ENCODE peak calls at places on chromosome X, in four cellular contexts. One of them, this sample, is unnamed.

GRCh38 chrX:70979136-70979762 is 48.4 kb upstream of the SLC7A3 start:
- DNase-seq in head of caudate nucleus: peak; percentile 22
- DNase-seq in SK-MEL-5: peak; percentile 64
- DNase-seq in NCI-H345: no peak
- DNase-seq in this sample: no peak

GRCh38 chrX:95764972-95765451 is 919.6 kb upstream of the DIAPH2 start:
- DNase-seq in head of caudate nucleus: peak; percentile 32
- DNase-seq in SK-MEL-5: peak; percentile 61
- DNase-seq in NCI-H345: peak; percentile 49
- DNase-seq in this sample: peak; percentile 7

GRCh38 chrX:7432901-7433300 is 284.9 kb upstream of the PUDP start:
- DNase-seq in head of caudate nucleus: no peak
- DNase-seq in SK-MEL-5: no peak
- DNase-seq in NCI-H345: no peak
- DNase-seq in this sample: no peak

GRCh38 chrX:132086717-132087116 is 41.1 kb downstream of the FRMD7 start:
- DNase-seq in head of caudate nucleus: no peak
- DNase-seq in SK-MEL-5: no peak
- DNase-seq in NCI-H345: no peak
- DNase-seq in this sample: no peak

GRCh38 chrX:68867458-68868166 is 38.8 kb downstream of the EFNB1 start:
- DNase-seq in head of caudate nucleus: no peak
- DNase-seq in SK-MEL-5: no peak
- DNase-seq in NCI-H345: no peak
- DNase-seq in this sample: no peak

GRCh38 chrX:24761306-24761705 is 67.6 kb downstream of the POLA1 start:
- DNase-seq in head of caudate nucleus: no peak
- DNase-seq in SK-MEL-5: no peak
- DNase-seq in NCI-H345: no peak
- DNase-seq in this sample: no peak

GRCh38 chrX:78710146-78710545 is 37.4 kb upstream of the LPAR4 start:
- DNase-seq in head of caudate nucleus: no peak
- DNase-seq in SK-MEL-5: no peak
- DNase-seq in NCI-H345: no peak
- DNase-seq in this sample: no peak

GRCh38 chrX:39764441-39764914 is 333.3 kb downstream of the BCOR start:
- DNase-seq in head of caudate nucleus: no peak
- DNase-seq in SK-MEL-5: no peak
- DNase-seq in NCI-H345: peak; percentile 57
- DNase-seq in this sample: no peak

GRCh38 chrX:141732031-141732430 is 33.5 kb upstream of the SPANXD start:
- DNase-seq in head of caudate nucleus: no peak
- DNase-seq in SK-MEL-5: no peak
- DNase-seq in NCI-H345: no peak
- DNase-seq in this sample: no peak

GRCh38 chrX:70436380-70436779 is 8.3 kb upstream of the DLG3 start:
- DNase-seq in head of caudate nucleus: no peak
- DNase-seq in SK-MEL-5: no peak
- DNase-seq in NCI-H345: no peak
- DNase-seq in this sample: no peak

GRCh38 chrX:13219990-13220764 is 99.7 kb downstream of the ATXN3L start:
- DNase-seq in head of caudate nucleus: no peak
- DNase-seq in SK-MEL-5: peak; percentile 12
- DNase-seq in NCI-H345: no peak
- DNase-seq in this sample: no peak

GRCh38 chrX:11688201-11688600 is 22.5 kb upstream of the ARHGAP6 start:
- DNase-seq in head of caudate nucleus: no peak
- DNase-seq in SK-MEL-5: no peak
- DNase-seq in NCI-H345: no peak
- DNase-seq in this sample: no peak

GRCh38 chrX:154655346-154655745 is 2.0 kb upstream of the CTAG2 start:
- DNase-seq in head of caudate nucleus: no peak
- DNase-seq in SK-MEL-5: no peak
- DNase-seq in NCI-H345: no peak
- DNase-seq in this sample: no peak

GRCh38 chrX:132612990-132613564 is 124.2 kb upstream of the MBNL3 start:
- DNase-seq in head of caudate nucleus: peak; percentile 68
- DNase-seq in SK-MEL-5: peak; percentile 65
- DNase-seq in NCI-H345: peak; percentile 58
- DNase-seq in this sample: peak; percentile 32

GRCh38 chrX:123899701-123900100 is 39.8 kb downstream of the XIAP start:
- DNase-seq in head of caudate nucleus: no peak
- DNase-seq in SK-MEL-5: no peak
- DNase-seq in NCI-H345: no peak
- DNase-seq in this sample: no peak

GRCh38 chrX:24862343-24862742 is 153.4 kb downstream of the ARX start:
- DNase-seq in head of caudate nucleus: no peak
- DNase-seq in SK-MEL-5: no peak
- DNase-seq in NCI-H345: no peak
- DNase-seq in this sample: no peak

GRCh38 chrX:13412208-13412600 is 92.4 kb upstream of the ATXN3L start:
- DNase-seq in head of caudate nucleus: no peak
- DNase-seq in SK-MEL-5: no peak
- DNase-seq in NCI-H345: no peak
- DNase-seq in this sample: no peak

GRCh38 chrX:75303795-75304194 is 29.9 kb downstream of the UPRT start:
- DNase-seq in head of caudate nucleus: no peak
- DNase-seq in SK-MEL-5: no peak
- DNase-seq in NCI-H345: no peak
- DNase-seq in this sample: no peak

GRCh38 chrX:40117715-40118285 is 20.0 kb upstream of the BCOR start:
- DNase-seq in head of caudate nucleus: no peak
- DNase-seq in SK-MEL-5: peak; percentile 38
- DNase-seq in NCI-H345: no peak
- DNase-seq in this sample: no peak